ENCODE peak calls at places on chromosomes 12 and 14, in five cellular contexts. Y is trophoblast cell, I is DND-41, R is neural progenitor cell, F is SK-N-SH. K is an unnamed sample.

GRCh38 chr12:120534703-120535655 is 823 bp downstream of the RNF10 start:
- DNase-seq in Y (no peak), I (peak), R (peak), F (peak), K (peak)

GRCh38 chr14:106642090-106642489 is 1115.7 kb downstream of the TMEM121 start:
- DNase-seq in Y (no peak), I (no peak), R (no peak), F (no peak), K (no peak)

GRCh38 chr12:81992461-81992860 is 233.3 kb upstream of the PPFIA2 start:
- DNase-seq in Y (no peak), I (no peak), R (peak), F (peak), K (peak)

GRCh38 chr12:113867258-113867657 is 98.9 kb downstream of the RBM19 start:
- DNase-seq in Y (peak), I (no peak), R (peak), F (peak), K (no peak)

GRCh38 chr12:109753054-109753401 is 39.4 kb downstream of the FAM222A start:
- DNase-seq in Y (no peak), I (no peak), R (no peak), F (peak), K (no peak)

GRCh38 chr14:95318399-95318834 is 1.3 kb downstream of the CLMN start:
- DNase-seq in Y (no peak), I (no peak), R (no peak), F (no peak), K (no peak)

GRCh38 chr12:42498549-42499247 is 90.8 kb downstream of the PRICKLE1 start:
- DNase-seq in Y (no peak), I (no peak), R (no peak), F (no peak), K (no peak)

GRCh38 chr12:47867496-47867941 is 37.3 kb downstream of the VDR start:
- DNase-seq in Y (no peak), I (no peak), R (no peak), F (no peak), K (no peak)

GRCh38 chr12:13982010-13982409 is 608 bp upstream of the GRIN2B start:
- DNase-seq in Y (no peak), I (no peak), R (peak), F (peak), K (peak)

GRCh38 chr12:52670506-52670905 is 9.7 kb downstream of the KRT1 start:
- DNase-seq in Y (no peak), I (no peak), R (no peak), F (no peak), K (no peak)
- H2AFZ ChIP-seq in Y (no peak), I (no peak), R (no peak), F (no peak), K (no peak)

GRCh38 chr12:62191747-62192485 is 68.3 kb upstream of the USP15 start:
- DNase-seq in Y (no peak), I (peak), R (peak), F (peak), K (no peak)
- H2AFZ ChIP-seq in Y (no peak), I (peak), R (peak), F (peak), K (peak)

GRCh38 chr14:50423529-50423928 is 26.8 kb upstream of the CDKL1 start:
- DNase-seq in Y (no peak), I (no peak), R (no peak), F (no peak), K (no peak)
- H2AFZ ChIP-seq in Y (no peak), I (no peak), R (no peak), F (no peak), K (no peak)

GRCh38 chr12:95790025-95790911 is at the start of gene NTN4:
- DNase-seq in Y (peak), I (peak), R (peak), F (peak), K (peak)

GRCh38 chr12:95790912-95791849 is 617 bp upstream of the NTN4 start:
- DNase-seq in Y (no peak), I (no peak), R (peak), F (no peak), K (peak)

GRCh38 chr12:95787274-95787814 is 3.2 kb downstream of the NTN4 start:
- DNase-seq in Y (no peak), I (no peak), R (no peak), F (no peak), K (no peak)

GRCh38 chr12:95788637-95789036 is 1.9 kb downstream of the NTN4 start:
- DNase-seq in Y (no peak), I (no peak), R (no peak), F (no peak), K (no peak)

DNA sequence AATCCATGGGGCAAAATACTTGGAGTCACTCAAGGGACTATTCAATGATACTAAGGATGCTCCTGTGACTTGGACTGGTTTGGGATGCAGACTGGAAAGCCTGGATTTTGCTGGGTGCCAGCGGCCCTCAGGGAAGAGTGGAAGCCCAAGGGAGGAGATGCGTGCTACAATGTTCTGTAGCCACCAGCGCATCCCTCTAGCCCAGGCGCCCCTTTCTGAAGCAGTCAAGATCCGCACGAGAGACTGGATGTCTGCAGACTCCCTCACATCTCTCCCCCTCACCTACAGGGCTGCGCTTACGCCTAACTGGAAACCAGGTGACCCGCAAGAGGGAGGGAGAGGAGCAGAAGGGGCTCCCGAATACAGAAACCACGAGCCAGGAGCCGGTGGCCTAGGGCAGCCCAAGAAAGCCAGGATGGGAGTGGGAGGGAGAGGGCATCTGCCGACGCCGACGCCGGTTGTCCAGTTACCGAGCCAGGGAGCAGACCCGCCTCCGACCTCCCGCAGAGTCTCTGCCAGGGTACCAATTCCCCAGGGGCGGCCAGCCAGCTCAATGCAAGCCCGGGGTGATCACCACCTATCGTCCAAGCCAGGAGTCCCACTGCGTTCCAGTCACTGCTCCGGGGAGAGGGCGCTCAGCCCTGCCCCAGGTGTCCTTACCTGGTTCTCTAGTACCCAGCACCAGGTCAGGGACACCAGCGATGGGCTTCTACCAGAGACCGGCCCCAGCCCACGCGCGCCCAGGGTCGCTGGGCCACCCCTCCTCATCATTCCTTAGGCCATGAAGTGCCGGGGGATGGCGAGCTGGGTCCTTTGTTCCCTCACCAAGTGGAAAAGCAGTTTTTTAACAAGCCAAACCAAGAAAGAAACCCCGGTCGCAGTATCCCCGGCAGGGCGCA is 1.2 kb downstream of the NTN4 start:
- DNase-seq in Y (no peak), I (no peak), R (peak), F (peak), K (peak)
- H2AFZ ChIP-seq in Y (peak), I (no peak), R (peak), F (peak), K (peak)

GRCh38 chr14:92507174-92507768 is 6.3 kb upstream of the RIN3 start:
- DNase-seq in Y (no peak), I (no peak), R (no peak), F (no peak), K (no peak)
- H2AFZ ChIP-seq in Y (no peak), I (no peak), R (no peak), F (no peak), K (no peak)